ENCODE peak calls at places on chromosomes 6 and 20, in six cellular contexts. O, J, D, B, A and T are unnamed samples. For H3K4me1, the result is how much of the 10 kb centered on the place peaks cover.

GRCh38 chr20:43535370-43536004 is 23.3 kb upstream of the SGK2 start:
- DNase-seq in D (no peak), B (no peak), J (no peak), O (no peak), A (no peak), T (no peak)

GRCh38 chr20:46049190-46049589 is 20.2 kb downstream of the SLC12A5 start:
- DNase-seq in J (no peak), B (no peak), O (no peak), A (no peak), D (no peak), T (no peak)

GRCh38 chr6:25395731-25396130 is 116.6 kb downstream of the CARMIL1 start:
- DNase-seq in B (no peak), J (no peak), O (no peak), D (no peak), A (no peak), T (no peak)

GRCh38 chr20:37989601-37990001 is 43.7 kb downstream of the TTI1 start:
- DNase-seq in A (peak), D (no peak), J (no peak), B (peak), O (no peak), T (peak)

GRCh38 chr20:7226156-7226555 is 458.7 kb downstream of the BMP2 start:
- DNase-seq in A (no peak), D (no peak), O (no peak), J (no peak), B (no peak), T (no peak)

GRCh38 chr6:38213275-38213674 is 393.7 kb downstream of the ZFAND3 start:
- DNase-seq in D (no peak), A (peak), B (no peak), O (no peak), J (no peak), T (peak)

GRCh38 chr6:16524380-16524707 is 236.9 kb downstream of the ATXN1 start:
- DNase-seq in J (no peak), O (no peak), D (no peak), B (no peak), A (no peak), T (no peak)

GRCh38 chr20:63014710-63015109 is 7.9 kb upstream of the BHLHE23 start:
- DNase-seq in B (no peak), A (no peak), O (no peak), J (no peak), D (no peak), T (peak)

GRCh38 chr6:148578489-148578814 is 168.4 kb upstream of the UST start:
- DNase-seq in A (no peak), D (no peak), J (no peak), B (no peak), O (no peak), T (peak)
- TF ChIP-seq CTCF in A (no peak), D (no peak), J (no peak), B (no peak), O (no peak), T (no peak)

GRCh38 chr6:157064502-157064901 is 258.8 kb downstream of the TMEM242 start:
- DNase-seq in D (no peak), O (no peak), B (no peak), J (no peak), A (no peak), T (no peak)
- H3K4me1 ChIP-seq in D (under half), O (half or more), B (under half), J (under half), A (under half), T (under half)

DNA sequence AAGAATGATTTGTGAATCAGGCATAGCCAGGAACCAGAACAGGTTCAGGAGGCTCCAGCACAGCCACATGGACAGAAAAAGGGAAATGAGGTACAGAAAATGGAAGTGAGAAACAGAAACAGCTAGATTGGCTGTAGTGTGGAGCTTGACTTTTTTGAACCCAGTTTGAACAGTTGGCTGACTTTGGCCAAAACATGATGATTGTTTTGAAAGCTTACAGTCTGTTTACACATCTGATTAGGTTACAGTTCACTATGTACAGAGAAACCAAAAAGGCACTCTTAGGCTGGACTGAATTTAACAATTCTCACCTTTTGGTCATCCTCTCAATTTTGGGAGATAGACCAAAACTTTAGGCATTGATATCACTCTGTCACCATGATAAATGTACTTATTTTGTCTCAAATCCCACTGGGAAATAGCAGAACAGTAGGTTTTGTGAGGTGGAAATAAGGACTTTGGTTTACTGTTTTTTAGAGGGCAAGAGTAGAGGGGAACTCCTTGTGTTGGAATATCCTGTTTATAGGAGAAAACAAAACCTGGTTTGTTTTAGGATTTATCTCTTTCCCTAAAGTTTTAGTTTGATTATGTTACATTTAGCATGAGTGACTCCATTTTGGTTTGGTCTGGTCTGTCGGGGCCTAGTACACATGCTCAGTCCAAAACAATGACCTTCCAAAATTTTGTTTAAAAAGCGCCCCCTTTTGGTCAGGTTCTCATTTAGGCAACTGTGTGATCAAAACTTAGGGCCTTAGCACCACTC is 123.1 kb downstream of the OLIG3 start:
- DNase-seq in J (peak), D (no peak), A (no peak), B (no peak), O (peak), T (no peak)
- TF ChIP-seq CTCF in J (no peak), D (no peak), A (no peak), B (no peak), O (peak), T (peak)

DNA sequence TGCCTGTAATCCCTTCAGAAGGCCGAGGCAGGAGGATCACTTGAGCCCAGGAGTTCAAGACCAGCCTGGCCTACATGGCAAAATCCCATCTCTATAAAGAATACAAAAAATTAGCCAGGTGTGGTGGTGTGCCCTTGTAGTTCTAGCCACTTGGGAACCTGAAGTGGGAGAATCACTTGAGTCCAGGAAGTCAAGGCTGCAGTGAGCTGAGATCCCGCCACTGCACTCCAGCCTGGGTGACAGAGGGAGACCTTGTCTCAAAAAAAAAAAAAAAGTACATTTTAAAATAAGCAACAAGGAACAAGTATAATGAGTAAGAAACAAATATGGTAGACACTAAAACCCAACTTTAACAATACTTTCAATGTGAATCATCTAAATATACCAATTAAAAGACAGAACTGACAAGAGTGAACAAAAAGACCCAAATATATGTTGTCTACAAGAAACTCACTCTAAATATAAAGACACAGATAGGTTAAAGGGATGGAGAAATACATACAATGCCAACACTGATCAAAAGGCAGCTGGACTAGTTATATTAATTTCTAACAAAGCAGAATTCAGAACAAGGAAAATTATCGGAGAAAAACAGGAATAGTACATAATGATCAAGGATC is 37.7 kb downstream of the RANBP9 start:
- DNase-seq in J (no peak), O (no peak), B (no peak), A (no peak), D (no peak), T (no peak)
- H3K4me1 ChIP-seq in J (under half), O (under half), B (under half), A (under half), D (under half), T (under half)